ENCODE peak calls at places on chromosome 6, in five cellular contexts. One of them, this sample, is unnamed.

GRCh38 chr6:84258866-84259265 is 31.4 kb upstream of the CEP162 start:
- DNase-seq in activated CD4-positive, alpha-beta T cell treated with anti-CD3 and anti-CD28 coated beads for 1 hour: no peak
- DNase-seq in T-helper 1 cell: no peak
- DNase-seq in HFFc6: no peak
- DNase-seq in H9: no peak
- DNase-seq in this sample: no peak

GRCh38 chr6:104095661-104096416 is 763.9 kb downstream of the HACE1 start:
- DNase-seq in H9: no peak
- DNase-seq in activated CD4-positive, alpha-beta T cell treated with anti-CD3 and anti-CD28 coated beads for 1 hour: no peak
- DNase-seq in HFFc6: no peak
- DNase-seq in T-helper 1 cell: no peak
- DNase-seq in this sample: no peak

GRCh38 chr6:131831392-131831791 is 23.6 kb downstream of the ENPP1 start:
- DNase-seq in HFFc6: no peak
- DNase-seq in T-helper 1 cell: no peak
- DNase-seq in H9: no peak
- DNase-seq in activated CD4-positive, alpha-beta T cell treated with anti-CD3 and anti-CD28 coated beads for 1 hour: no peak
- DNase-seq in this sample: no peak

GRCh38 chr6:101926149-101926925 is 532.8 kb downstream of the GRIK2 start:
- DNase-seq in activated CD4-positive, alpha-beta T cell treated with anti-CD3 and anti-CD28 coated beads for 1 hour: no peak
- DNase-seq in H9: no peak
- DNase-seq in T-helper 1 cell: no peak
- DNase-seq in HFFc6: no peak
- DNase-seq in this sample: no peak

GRCh38 chr6:13303668-13304017 is 24.7 kb downstream of the TBC1D7 start:
- DNase-seq in activated CD4-positive, alpha-beta T cell treated with anti-CD3 and anti-CD28 coated beads for 1 hour: no peak
- DNase-seq in H9: no peak
- DNase-seq in T-helper 1 cell: no peak
- DNase-seq in HFFc6: peak
- DNase-seq in this sample: no peak

GRCh38 chr6:4950849-4951533 is 52.8 kb downstream of the RPP40 start:
- DNase-seq in HFFc6: no peak
- DNase-seq in H9: no peak
- DNase-seq in activated CD4-positive, alpha-beta T cell treated with anti-CD3 and anti-CD28 coated beads for 1 hour: no peak
- DNase-seq in T-helper 1 cell: no peak
- DNase-seq in this sample: no peak

GRCh38 chr6:43770417-43771209 is 602 bp downstream of the VEGFA start:
- DNase-seq in HFFc6: peak
- DNase-seq in H9: no peak
- DNase-seq in T-helper 1 cell: peak
- DNase-seq in activated CD4-positive, alpha-beta T cell treated with anti-CD3 and anti-CD28 coated beads for 1 hour: no peak
- DNase-seq in this sample: no peak

GRCh38 chr6:98579089-98579488 is 255.3 kb upstream of the POU3F2 start:
- DNase-seq in T-helper 1 cell: no peak
- DNase-seq in activated CD4-positive, alpha-beta T cell treated with anti-CD3 and anti-CD28 coated beads for 1 hour: no peak
- DNase-seq in H9: no peak
- DNase-seq in HFFc6: no peak
- DNase-seq in this sample: no peak

GRCh38 chr6:86942761-86943526 is 5.6 kb downstream of the HTR1E start:
- DNase-seq in T-helper 1 cell: no peak
- DNase-seq in HFFc6: no peak
- DNase-seq in H9: no peak
- DNase-seq in activated CD4-positive, alpha-beta T cell treated with anti-CD3 and anti-CD28 coated beads for 1 hour: no peak
- DNase-seq in this sample: no peak

GRCh38 chr6:44100088-44100550 is 27.1 kb downstream of the MRPL14 start:
- DNase-seq in T-helper 1 cell: no peak
- DNase-seq in activated CD4-positive, alpha-beta T cell treated with anti-CD3 and anti-CD28 coated beads for 1 hour: no peak
- DNase-seq in HFFc6: peak
- DNase-seq in H9: no peak
- DNase-seq in this sample: no peak

GRCh38 chr6:23246901-23247300 is 677.5 kb downstream of the HDGFL1 start:
- DNase-seq in HFFc6: no peak
- DNase-seq in activated CD4-positive, alpha-beta T cell treated with anti-CD3 and anti-CD28 coated beads for 1 hour: no peak
- DNase-seq in T-helper 1 cell: no peak
- DNase-seq in H9: no peak
- DNase-seq in this sample: no peak

GRCh38 chr6:159438106-159438505 is 254.9 kb downstream of the SOD2 start:
- DNase-seq in activated CD4-positive, alpha-beta T cell treated with anti-CD3 and anti-CD28 coated beads for 1 hour: no peak
- DNase-seq in HFFc6: no peak
- DNase-seq in H9: no peak
- DNase-seq in T-helper 1 cell: no peak
- DNase-seq in this sample: no peak

GRCh38 chr6:34583461-34583860 is 27.3 kb upstream of the SPDEF start:
- DNase-seq in HFFc6: no peak
- DNase-seq in H9: no peak
- DNase-seq in T-helper 1 cell: no peak
- DNase-seq in activated CD4-positive, alpha-beta T cell treated with anti-CD3 and anti-CD28 coated beads for 1 hour: no peak
- DNase-seq in this sample: no peak

GRCh38 chr6:40822619-40823018 is 216.4 kb downstream of the UNC5CL start:
- DNase-seq in activated CD4-positive, alpha-beta T cell treated with anti-CD3 and anti-CD28 coated beads for 1 hour: no peak
- DNase-seq in H9: no peak
- DNase-seq in HFFc6: peak
- DNase-seq in T-helper 1 cell: no peak
- DNase-seq in this sample: no peak

GRCh38 chr6:4136354-4136831 is 1.0 kb upstream of the ECI2 start:
- DNase-seq in activated CD4-positive, alpha-beta T cell treated with anti-CD3 and anti-CD28 coated beads for 1 hour: no peak
- DNase-seq in HFFc6: no peak
- DNase-seq in T-helper 1 cell: no peak
- DNase-seq in H9: no peak
- DNase-seq in this sample: no peak

GRCh38 chr6:167973092-167973880 is 24.2 kb upstream of the KIF25 start:
- DNase-seq in T-helper 1 cell: no peak
- DNase-seq in activated CD4-positive, alpha-beta T cell treated with anti-CD3 and anti-CD28 coated beads for 1 hour: no peak
- DNase-seq in HFFc6: no peak
- DNase-seq in H9: no peak
- DNase-seq in this sample: no peak

GRCh38 chr6:35496036-35496850 is 636 bp downstream of the TEAD3 start:
- DNase-seq in HFFc6: no peak
- DNase-seq in activated CD4-positive, alpha-beta T cell treated with anti-CD3 and anti-CD28 coated beads for 1 hour: no peak
- DNase-seq in T-helper 1 cell: no peak
- DNase-seq in H9: no peak
- DNase-seq in this sample: no peak

GRCh38 chr6:68317366-68317765 is 317.7 kb upstream of the ADGRB3 start:
- DNase-seq in H9: no peak
- DNase-seq in activated CD4-positive, alpha-beta T cell treated with anti-CD3 and anti-CD28 coated beads for 1 hour: no peak
- DNase-seq in HFFc6: no peak
- DNase-seq in T-helper 1 cell: no peak
- DNase-seq in this sample: no peak